ENCODE peak calls at places on chromosomes 11 and 22, in six cellular contexts. One of them, this sample, is unnamed.

GRCh38 chr11:674406-674805 is 20.6 kb downstream of the DEAF1 start:
- DNase-seq in mesenchymal stem cell: no peak
- DNase-seq in cardiac muscle cell: no peak
- DNase-seq in mucosa of gallbladder: no peak
- DNase-seq in kidney tubule cell: no peak
- DNase-seq in foreskin fibroblast: no peak
- DNase-seq in this sample: no peak

GRCh38 chr11:70668204-70669202 is 270.2 kb downstream of the CTTN start:
- DNase-seq in mesenchymal stem cell: no peak
- DNase-seq in cardiac muscle cell: no peak
- DNase-seq in foreskin fibroblast: no peak
- DNase-seq in mucosa of gallbladder: peak
- DNase-seq in kidney tubule cell: peak
- DNase-seq in this sample: no peak

GRCh38 chr22:42639541-42640241 is 710 bp downstream of the ATP5MGL start:
- DNase-seq in mucosa of gallbladder: no peak
- DNase-seq in kidney tubule cell: no peak
- DNase-seq in mesenchymal stem cell: peak
- DNase-seq in cardiac muscle cell: peak
- DNase-seq in foreskin fibroblast: no peak
- DNase-seq in this sample: peak

GRCh38 chr22:37020192-37020479 is 594 bp downstream of the MPST start:
- DNase-seq in mucosa of gallbladder: no peak
- DNase-seq in kidney tubule cell: peak
- DNase-seq in cardiac muscle cell: peak
- DNase-seq in mesenchymal stem cell: peak
- DNase-seq in foreskin fibroblast: peak
- DNase-seq in this sample: peak

GRCh38 chr22:23896523-23897186 is 2.5 kb downstream of the MIF start:
- DNase-seq in kidney tubule cell: no peak
- DNase-seq in foreskin fibroblast: no peak
- DNase-seq in cardiac muscle cell: no peak
- DNase-seq in mucosa of gallbladder: no peak
- DNase-seq in mesenchymal stem cell: no peak
- DNase-seq in this sample: no peak

GRCh38 chr11:72189448-72190250 is 2.3 kb upstream of the FOLR1 start:
- DNase-seq in mesenchymal stem cell: no peak
- DNase-seq in cardiac muscle cell: no peak
- DNase-seq in foreskin fibroblast: no peak
- DNase-seq in kidney tubule cell: peak
- DNase-seq in mucosa of gallbladder: no peak
- DNase-seq in this sample: no peak

GRCh38 chr22:29253561-29254282 is 14.1 kb downstream of the RHBDD3 start:
- DNase-seq in mesenchymal stem cell: no peak
- DNase-seq in foreskin fibroblast: no peak
- DNase-seq in kidney tubule cell: no peak
- DNase-seq in cardiac muscle cell: no peak
- DNase-seq in mucosa of gallbladder: no peak
- DNase-seq in this sample: no peak

GRCh38 chr11:44977493-44977984 is 26.9 kb upstream of the TP53I11 start:
- DNase-seq in mucosa of gallbladder: peak
- DNase-seq in cardiac muscle cell: peak
- DNase-seq in foreskin fibroblast: no peak
- DNase-seq in kidney tubule cell: no peak
- DNase-seq in mesenchymal stem cell: peak
- DNase-seq in this sample: peak

GRCh38 chr11:64620286-64620962 is 29.4 kb downstream of the SLC22A12 start:
- DNase-seq in foreskin fibroblast: no peak
- DNase-seq in mucosa of gallbladder: peak
- DNase-seq in mesenchymal stem cell: peak
- DNase-seq in kidney tubule cell: no peak
- DNase-seq in cardiac muscle cell: peak
- DNase-seq in this sample: no peak

GRCh38 chr11:124877631-124878496 is 12.6 kb downstream of the ROBO3 start:
- DNase-seq in cardiac muscle cell: no peak
- DNase-seq in mucosa of gallbladder: no peak
- DNase-seq in foreskin fibroblast: no peak
- DNase-seq in kidney tubule cell: no peak
- DNase-seq in mesenchymal stem cell: no peak
- DNase-seq in this sample: no peak

GRCh38 chr22:37044634-37045625 is 6.6 kb upstream of the KCTD17 start:
- DNase-seq in mucosa of gallbladder: no peak
- DNase-seq in kidney tubule cell: peak
- DNase-seq in mesenchymal stem cell: no peak
- DNase-seq in cardiac muscle cell: no peak
- DNase-seq in foreskin fibroblast: no peak
- DNase-seq in this sample: no peak

GRCh38 chr11:27083241-27083640 is 42.6 kb downstream of the BBOX1 start:
- DNase-seq in mesenchymal stem cell: no peak
- DNase-seq in cardiac muscle cell: no peak
- DNase-seq in foreskin fibroblast: no peak
- DNase-seq in mucosa of gallbladder: no peak
- DNase-seq in kidney tubule cell: no peak
- DNase-seq in this sample: no peak

GRCh38 chr22:25210831-25211230 is 8.6 kb upstream of the CRYBB2 start:
- DNase-seq in kidney tubule cell: no peak
- DNase-seq in mesenchymal stem cell: no peak
- DNase-seq in mucosa of gallbladder: no peak
- DNase-seq in foreskin fibroblast: no peak
- DNase-seq in cardiac muscle cell: no peak
- DNase-seq in this sample: no peak

GRCh38 chr11:122769126-122769780 is 69.0 kb upstream of the CRTAM start:
- DNase-seq in foreskin fibroblast: no peak
- DNase-seq in cardiac muscle cell: peak
- DNase-seq in mesenchymal stem cell: no peak
- DNase-seq in mucosa of gallbladder: no peak
- DNase-seq in kidney tubule cell: no peak
- DNase-seq in this sample: no peak

GRCh38 chr11:17747131-17747955 is 12.8 kb downstream of the KCNC1 start:
- DNase-seq in mesenchymal stem cell: no peak
- DNase-seq in foreskin fibroblast: no peak
- DNase-seq in mucosa of gallbladder: no peak
- DNase-seq in kidney tubule cell: no peak
- DNase-seq in cardiac muscle cell: no peak
- DNase-seq in this sample: no peak

GRCh38 chr11:31847761-31848160 is 36.6 kb upstream of the PAX6 start:
- DNase-seq in kidney tubule cell: no peak
- DNase-seq in foreskin fibroblast: no peak
- DNase-seq in cardiac muscle cell: no peak
- DNase-seq in mucosa of gallbladder: no peak
- DNase-seq in mesenchymal stem cell: no peak
- DNase-seq in this sample: no peak

GRCh38 chr11:7965386-7965785 is at the start of gene NLRP10:
- DNase-seq in kidney tubule cell: peak
- DNase-seq in mucosa of gallbladder: no peak
- DNase-seq in cardiac muscle cell: no peak
- DNase-seq in foreskin fibroblast: peak
- DNase-seq in mesenchymal stem cell: peak
- DNase-seq in this sample: peak

GRCh38 chr22:41822289-41823057 is 10.4 kb upstream of the SREBF2 start:
- DNase-seq in foreskin fibroblast: peak
- DNase-seq in mesenchymal stem cell: peak
- DNase-seq in kidney tubule cell: peak
- DNase-seq in mucosa of gallbladder: no peak
- DNase-seq in cardiac muscle cell: peak
- DNase-seq in this sample: peak

GRCh38 chr22:42375982-42376381 is 56.2 kb downstream of the NFAM1 start:
- DNase-seq in kidney tubule cell: no peak
- DNase-seq in foreskin fibroblast: no peak
- DNase-seq in cardiac muscle cell: no peak
- DNase-seq in mesenchymal stem cell: no peak
- DNase-seq in mucosa of gallbladder: no peak
- DNase-seq in this sample: no peak

GRCh38 chr11:70331901-70332300 is 61.4 kb downstream of the PPFIA1 start:
- DNase-seq in foreskin fibroblast: no peak
- DNase-seq in cardiac muscle cell: no peak
- DNase-seq in mesenchymal stem cell: no peak
- DNase-seq in mucosa of gallbladder: no peak
- DNase-seq in kidney tubule cell: no peak
- DNase-seq in this sample: no peak

GRCh38 chr22:36323855-36324331 is 63.9 kb downstream of the MYH9 start:
- DNase-seq in mucosa of gallbladder: peak
- DNase-seq in foreskin fibroblast: no peak
- DNase-seq in cardiac muscle cell: peak
- DNase-seq in kidney tubule cell: no peak
- DNase-seq in mesenchymal stem cell: peak
- DNase-seq in this sample: no peak

GRCh38 chr11:15969281-15969680 is 387.1 kb downstream of the SOX6 start:
- DNase-seq in kidney tubule cell: peak
- DNase-seq in cardiac muscle cell: peak
- DNase-seq in foreskin fibroblast: peak
- DNase-seq in mesenchymal stem cell: peak
- DNase-seq in mucosa of gallbladder: peak
- DNase-seq in this sample: peak

GRCh38 chr11:28464252-28464867 is 356.2 kb downstream of the METTL15 start:
- DNase-seq in kidney tubule cell: no peak
- DNase-seq in mucosa of gallbladder: no peak
- DNase-seq in foreskin fibroblast: no peak
- DNase-seq in mesenchymal stem cell: peak
- DNase-seq in cardiac muscle cell: peak
- DNase-seq in this sample: no peak

GRCh38 chr11:64447717-64448598 is 89.0 kb downstream of the RPS6KA4 start:
- DNase-seq in mesenchymal stem cell: peak
- DNase-seq in foreskin fibroblast: peak
- DNase-seq in kidney tubule cell: no peak
- DNase-seq in mucosa of gallbladder: peak
- DNase-seq in cardiac muscle cell: peak
- DNase-seq in this sample: peak

GRCh38 chr11:18243783-18244362 is 4.6 kb downstream of the SAA2 start:
- DNase-seq in cardiac muscle cell: peak
- DNase-seq in mucosa of gallbladder: peak
- DNase-seq in mesenchymal stem cell: peak
- DNase-seq in kidney tubule cell: peak
- DNase-seq in foreskin fibroblast: peak
- DNase-seq in this sample: peak